ENCODE peak calls at places on chromosomes 7 and 10, in nine cellular contexts. X is naive thymus-derived CD8-positive, alpha-beta T cell; E is NCI-H2081; J is natural killer cell treated with Interleukin-12 subunit alpha and Interleukin-12 subunit beta and Interleukin-15 and Interleukin-18, amount 100 ng/mL, for 72 hours; G is IMR-90; D is activated T-cell treated with anti-CD3 and anti-CD28 coated beads, Interleukin-2, amount 50 U/mL, for 72 hours; V is NCI-H748 treated with DMSO at 0.1 percent for 48 hours; W is RWPE2; A is C1 segment of cervical spinal cord. P is an unnamed sample.

GRCh38 chr7:44618754-44619153 is 12.3 kb downstream of the OGDH start:
- DNase-seq in X (no peak), E (no peak), J (no peak), G (no peak), D (peak; percentile 43), V (no peak), W (no peak), A (no peak), P (no peak)

GRCh38 chr7:123748171-123748733 is 551 bp downstream of the WASL start:
- DNase-seq in X (no peak), E (peak; percentile 26), J (no peak), G (peak; percentile 28), D (peak; percentile 39), V (no peak), W (no peak), A (peak; percentile 31), P (no peak)

GRCh38 chr10:102646610-102647432 is 2.5 kb downstream of the TRIM8 start:
- DNase-seq in X (peak; percentile 35), E (no peak), J (no peak), G (peak; percentile 55), D (peak; percentile 57), V (peak; percentile 21), W (no peak), A (peak; percentile 39), P (no peak)

GRCh38 chr7:19009241-19009935 is 108.0 kb downstream of the TWIST1 start:
- DNase-seq in X (no peak), E (no peak), J (no peak), G (peak; percentile 71), D (no peak), V (no peak), W (no peak), A (no peak), P (no peak)

GRCh38 chr7:155948845-155949244 is 136.6 kb upstream of the SHH start:
- DNase-seq in X (no peak), E (no peak), J (no peak), G (no peak), D (no peak), V (no peak), W (no peak), A (no peak), P (no peak)

GRCh38 chr7:144820557-144820956 is 15.3 kb downstream of the TPK1 start:
- DNase-seq in X (no peak), E (no peak), J (no peak), G (no peak), D (peak; percentile 49), V (no peak), W (no peak), A (no peak), P (no peak)

GRCh38 chr7:45703911-45704682 is 129.9 kb downstream of the ADCY1 start:
- DNase-seq in X (no peak), E (no peak), J (no peak), G (no peak), D (no peak), V (no peak), W (no peak), A (no peak), P (no peak)

GRCh38 chr10:63681965-63682704 is 160.9 kb downstream of the REEP3 start:
- DNase-seq in X (no peak), E (no peak), J (no peak), G (peak; percentile 87), D (no peak), V (no peak), W (no peak), A (no peak), P (no peak)

GRCh38 chr10:102837230-102837721 is at the start of gene CYP17A1:
- DNase-seq in X (no peak), E (no peak), J (no peak), G (no peak), D (no peak), V (no peak), W (no peak), A (no peak), P (no peak)

GRCh38 chr7:108384721-108385483 is 71.3 kb downstream of the NRCAM start:
- DNase-seq in X (no peak), E (no peak), J (no peak), G (no peak), D (no peak), V (no peak), W (no peak), A (no peak), P (no peak)

GRCh38 chr7:128692623-128693270 is 20.7 kb downstream of the GARIN1A start:
- DNase-seq in X (no peak), E (no peak), J (no peak), G (peak; percentile 12), D (no peak), V (peak; percentile 47), W (no peak), A (no peak), P (no peak)

GRCh38 chr10:117461766-117462423 is 80.7 kb upstream of the EMX2 start:
- DNase-seq in X (no peak), E (no peak), J (no peak), G (peak; percentile 37), D (no peak), V (no peak), W (peak; percentile 86), A (no peak), P (no peak)

GRCh38 chr7:17009007-17009719 is 127.4 kb upstream of the AGR3 start:
- DNase-seq in X (no peak), E (peak; percentile 21), J (no peak), G (peak; percentile 45), D (no peak), V (no peak), W (no peak), A (no peak), P (no peak)

GRCh38 chr10:88114368-88114767 is 250.9 kb downstream of the PTEN start:
- DNase-seq in X (no peak), E (peak; percentile 35), J (no peak), G (peak; percentile 25), D (peak; percentile 15), V (no peak), W (no peak), A (peak; percentile 12), P (peak; percentile 10)

GRCh38 chr7:65269150-65269856 is 104.4 kb upstream of the ZNF92 start:
- DNase-seq in X (no peak), E (peak; percentile 98), J (no peak), G (peak; percentile 58), D (peak; percentile 67), V (peak; percentile 93), W (no peak), A (no peak), P (peak; percentile 66)

GRCh38 chr7:80848841-80849240 is 70.0 kb downstream of the SEMA3C start:
- DNase-seq in X (no peak), E (no peak), J (no peak), G (no peak), D (no peak), V (no peak), W (no peak), A (no peak), P (no peak)

GRCh38 chr10:11396311-11396960 is 215.0 kb downstream of the USP6NL start:
- DNase-seq in X (no peak), E (no peak), J (peak; percentile 35), G (no peak), D (no peak), V (no peak), W (no peak), A (no peak), P (no peak)

GRCh38 chr7:29818308-29818707 is 12.0 kb downstream of the WIPF3 start:
- DNase-seq in X (no peak), E (no peak), J (no peak), G (no peak), D (no peak), V (no peak), W (no peak), A (no peak), P (no peak)

P was measured in NCI-H2107.